ENCODE peak calls at places on chromosomes 3 and 15, in ten cellular contexts. V is fibroblast of mammary gland, F is heart right ventricle, B is uterus, C is OCI-LY7, W is GM23338, T is K562, Z is transverse colon, O is tibial nerve, N is thoracic aorta. P is an unnamed sample.

GRCh38 chr15:72925661-72926060 is 126.6 kb upstream of the NEO1 start:
- DNase-seq in V (no peak), F (no peak), B (no peak), C (no peak), W (no peak), T (no peak), Z (no peak), O (no peak), N (no peak), P (no peak)

GRCh38 chr3:151578495-151578894 is 117.6 kb upstream of the IGSF10 start:
- DNase-seq in V (no peak), F (no peak), B (no peak), C (no peak), W (peak), T (no peak), Z (no peak), O (no peak), N (no peak), P (no peak)

GRCh38 chr15:50053457-50053856 is 65.6 kb downstream of the ATP8B4 start:
- DNase-seq in V (no peak), F (no peak), B (no peak), C (no peak), W (no peak), T (no peak), Z (no peak), O (no peak), N (no peak), P (no peak)

GRCh38 chr3:42836545-42837123 is 27.4 kb downstream of the ACKR2 start:
- DNase-seq in V (no peak), F (no peak), B (no peak), C (no peak), W (no peak), T (peak), Z (no peak), O (no peak), N (no peak), P (no peak)

GRCh38 chr3:29805757-29806156 is 524.9 kb downstream of the RBMS3 start:
- DNase-seq in V (peak), F (no peak), B (no peak), C (no peak), W (no peak), T (no peak), Z (no peak), O (no peak), N (no peak), P (no peak)

GRCh38 chr3:31423522-31423921 is 109.2 kb upstream of the STT3B start:
- DNase-seq in V (peak), F (no peak), B (no peak), C (no peak), W (no peak), T (no peak), Z (no peak), O (no peak), N (no peak), P (peak)

GRCh38 chr15:101037090-101037830 is 118.1 kb downstream of the LRRK1 start:
- DNase-seq in V (no peak), F (no peak), B (no peak), C (no peak), W (no peak), T (no peak), Z (peak), O (no peak), N (no peak), P (no peak)

GRCh38 chr3:197168606-197169005 is 129.8 kb downstream of the DLG1 start:
- DNase-seq in V (peak), F (no peak), B (no peak), C (peak), W (peak), T (no peak), Z (no peak), O (no peak), N (no peak), P (peak)

GRCh38 chr3:168139947-168140346 is 44.2 kb upstream of the GOLIM4 start:
- DNase-seq in V (no peak), F (no peak), B (no peak), C (no peak), W (no peak), T (no peak), Z (no peak), O (no peak), N (no peak), P (no peak)

GRCh38 chr15:92392462-92392861 is 1.2 kb upstream of the ST8SIA2 start:
- DNase-seq in V (no peak), F (no peak), B (no peak), C (no peak), W (peak), T (no peak), Z (no peak), O (no peak), N (no peak), P (no peak)

GRCh38 chr3:153210116-153210515 is 48.1 kb downstream of the RAP2B start:
- DNase-seq in V (peak), F (no peak), B (no peak), C (no peak), W (peak), T (no peak), Z (no peak), O (no peak), N (no peak), P (no peak)

GRCh38 chr3:161415506-161416231 is 44.4 kb upstream of the SPTSSB start:
- DNase-seq in V (peak), F (no peak), B (no peak), C (no peak), W (peak), T (no peak), Z (no peak), O (no peak), N (no peak), P (peak)

GRCh38 chr3:188863999-188864406 is 307.8 kb upstream of the TPRG1 start:
- DNase-seq in V (peak), F (no peak), B (no peak), C (no peak), W (no peak), T (no peak), Z (no peak), O (no peak), N (no peak), P (no peak)

GRCh38 chr3:37627951-37628620 is 233.6 kb upstream of the CTDSPL start:
- DNase-seq in V (no peak), F (no peak), B (no peak), C (peak), W (no peak), T (no peak), Z (no peak), O (no peak), N (no peak), P (no peak)

GRCh38 chr3:16286161-16286560 is 21.1 kb downstream of the OXNAD1 start:
- DNase-seq in V (no peak), F (no peak), B (no peak), C (no peak), W (no peak), T (no peak), Z (peak), O (no peak), N (no peak), P (no peak)

GRCh38 chr15:68302729-68303128 is 25.2 kb downstream of the FEM1B start:
- DNase-seq in V (no peak), F (no peak), B (peak), C (no peak), W (no peak), T (no peak), Z (no peak), O (no peak), N (no peak), P (no peak)

GRCh38 chr3:12997387-12997786 is 75.8 kb downstream of the IQSEC1 start:
- DNase-seq in V (no peak), F (no peak), B (no peak), C (no peak), W (no peak), T (no peak), Z (no peak), O (no peak), N (no peak), P (no peak)

GRCh38 chr15:48373855-48374421 is 42.7 kb downstream of the DUT start:
- DNase-seq in V (peak), F (peak), B (peak), C (no peak), W (no peak), T (peak), Z (no peak), O (no peak), N (no peak), P (peak)

GRCh38 chr15:63381301-63382192 is at the start of gene CA12:
- DNase-seq in V (peak), F (peak), B (peak), C (no peak), W (peak), T (no peak), Z (peak), O (no peak), N (no peak), P (no peak)

GRCh38 chr3:193014961-193015360 is 97.3 kb upstream of the MB21D2 start:
- DNase-seq in V (no peak), F (no peak), B (no peak), C (no peak), W (no peak), T (no peak), Z (no peak), O (no peak), N (no peak), P (no peak)

GRCh38 chr3:88963003-88963402 is 144.4 kb upstream of the EPHA3 start:
- DNase-seq in V (no peak), F (no peak), B (no peak), C (no peak), W (no peak), T (no peak), Z (no peak), O (no peak), N (no peak), P (no peak)

GRCh38 chr15:39788800-39789565 is 6.3 kb upstream of the FSIP1 start:
- DNase-seq in V (peak), F (no peak), B (no peak), C (no peak), W (no peak), T (no peak), Z (no peak), O (no peak), N (no peak), P (no peak)

GRCh38 chr15:25701716-25702465 is 161.2 kb downstream of the ATP10A start:
- DNase-seq in V (peak), F (no peak), B (no peak), C (no peak), W (no peak), T (no peak), Z (no peak), O (no peak), N (no peak), P (no peak)

GRCh38 chr3:174202146-174202545 is 657.0 kb upstream of the NAALADL2 start:
- DNase-seq in V (no peak), F (no peak), B (no peak), C (no peak), W (no peak), T (no peak), Z (no peak), O (no peak), N (no peak), P (peak)

GRCh38 chr15:56383011-56383410 is 17.8 kb downstream of the TEX9 start:
- DNase-seq in V (no peak), F (no peak), B (no peak), C (no peak), W (no peak), T (no peak), Z (no peak), O (no peak), N (no peak), P (no peak)

GRCh38 chr15:83991163-83991562 is 244.4 kb upstream of the GOLGA6L4 start:
- DNase-seq in V (no peak), F (no peak), B (no peak), C (no peak), W (no peak), T (no peak), Z (no peak), O (no peak), N (no peak), P (no peak)

GRCh38 chr15:64634576-64635485 is 140.6 kb downstream of the RBPMS2 start:
- DNase-seq in V (no peak), F (no peak), B (no peak), C (no peak), W (peak), T (no peak), Z (no peak), O (no peak), N (no peak), P (peak)

GRCh38 chr3:64520334-64520733 is 167.5 kb downstream of the ADAMTS9 start:
- DNase-seq in V (no peak), F (no peak), B (no peak), C (no peak), W (no peak), T (no peak), Z (no peak), O (no peak), N (no peak), P (no peak)

GRCh38 chr3:171393032-171393744 is 67.0 kb downstream of the TNIK start:
- DNase-seq in V (no peak), F (no peak), B (no peak), C (no peak), W (peak), T (no peak), Z (no peak), O (no peak), N (no peak), P (no peak)

GRCh38 chr15:96332854-96333193 is 2.3 kb downstream of the NR2F2 start:
- DNase-seq in V (peak), F (no peak), B (no peak), C (no peak), W (no peak), T (no peak), Z (no peak), O (no peak), N (no peak), P (no peak)
- TF ChIP-seq CTCF in V (no peak), F (no peak), B (no peak), C (no peak), W (no peak), T (no peak), Z (no peak), O (no peak), N (no peak), P (no peak)

DNA sequence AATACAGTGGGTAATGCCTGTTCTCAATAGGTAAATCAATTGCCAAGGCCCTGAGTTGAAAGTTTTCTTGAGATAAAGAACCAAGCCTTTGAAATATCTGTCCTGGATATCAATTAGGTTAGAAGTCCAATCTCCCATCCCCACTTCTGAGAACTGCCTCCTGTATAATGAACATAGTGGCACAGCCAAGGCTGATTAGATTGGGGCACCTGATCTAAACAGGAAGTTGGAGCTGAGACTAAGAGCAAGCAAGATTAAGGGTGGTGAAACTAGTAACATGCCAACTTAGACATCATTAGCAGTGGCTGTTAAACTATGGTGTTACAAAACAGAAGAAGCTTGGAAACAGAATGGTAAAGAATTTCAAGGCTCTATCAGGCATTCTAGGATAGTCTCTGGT is 137.7 kb upstream of the TMEM108 start:
- DNase-seq in V (no peak), F (no peak), B (no peak), C (no peak), W (no peak), T (no peak), Z (no peak), O (no peak), N (no peak), P (peak)
- H3K4me3 ChIP-seq in V (no peak), F (no peak), B (no peak), C (no peak), W (no peak), T (no peak), Z (no peak), O (no peak), N (no peak), P (no peak)

GRCh38 chr15:87477759-87478687 is 778.5 kb downstream of the NTRK3 start:
- DNase-seq in V (peak), F (no peak), B (peak), C (no peak), W (peak), T (peak), Z (no peak), O (peak), N (peak), P (peak)
- TF ChIP-seq CTCF in V (no peak), F (no peak), B (no peak), C (peak), W (peak), T (no peak), Z (no peak), O (no peak), N (no peak), P (peak)

GRCh38 chr15:59801649-59802048 is 112.5 kb upstream of the BNIP2 start:
- DNase-seq in V (no peak), F (no peak), B (no peak), C (no peak), W (no peak), T (no peak), Z (no peak), O (no peak), N (no peak), P (no peak)
- H3K4me3 ChIP-seq in V (no peak), F (no peak), B (no peak), C (no peak), W (no peak), T (no peak), Z (no peak), O (no peak), N (no peak), P (no peak)

GRCh38 chr15:31031471-31032064 is 40.1 kb upstream of the MTMR10 start:
- DNase-seq in V (peak), F (no peak), B (no peak), C (no peak), W (no peak), T (no peak), Z (no peak), O (no peak), N (no peak), P (no peak)

GRCh38 chr15:31032959-31033358 is 41.5 kb upstream of the MTMR10 start:
- DNase-seq in V (peak), F (no peak), B (no peak), C (no peak), W (no peak), T (no peak), Z (no peak), O (no peak), N (no peak), P (no peak)

GRCh38 chr15:31035610-31036009 is 44.2 kb upstream of the MTMR10 start:
- DNase-seq in V (no peak), F (no peak), B (no peak), C (no peak), W (no peak), T (no peak), Z (no peak), O (no peak), N (no peak), P (no peak)

GRCh38 chr15:31036783-31037182 is 45.4 kb upstream of the MTMR10 start:
- DNase-seq in V (no peak), F (no peak), B (no peak), C (no peak), W (no peak), T (no peak), Z (no peak), O (no peak), N (no peak), P (no peak)

DNA sequence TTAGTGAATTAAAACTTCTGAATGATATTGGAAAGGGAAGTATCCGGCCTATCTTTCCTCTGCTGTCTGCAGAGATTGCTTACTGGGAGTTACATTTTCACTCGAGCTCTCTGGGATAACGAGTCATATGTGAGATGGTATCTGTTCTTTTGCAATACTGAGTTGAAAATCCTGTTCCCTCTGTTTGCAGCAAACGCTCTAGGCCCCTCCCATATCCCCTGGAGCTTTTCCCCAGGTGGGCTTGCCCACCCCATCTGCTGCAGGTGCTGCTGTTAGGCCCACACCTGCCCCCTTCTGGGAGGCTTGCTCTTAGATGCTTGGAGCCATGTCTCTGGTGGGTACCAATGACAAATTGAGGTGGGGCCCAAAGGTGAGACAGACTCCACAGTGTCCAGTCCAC is 42.7 kb upstream of the MTMR10 start:
- DNase-seq in V (peak), F (no peak), B (no peak), C (peak), W (no peak), T (no peak), Z (no peak), O (no peak), N (no peak), P (no peak)
- TF ChIP-seq CTCF in V (no peak), F (no peak), B (no peak), C (peak), W (no peak), T (no peak), Z (no peak), O (no peak), N (no peak), P (peak)